ENCODE peak calls at places on chromosomes 1 and 21, in five cellular contexts. O, F, X, V and R are unnamed samples. For H3K79me2, the result is how much of the 10 kb centered on the place peaks cover.

GRCh38 chr1:117275055-117275454 is 64.3 kb upstream of the VTCN1 start:
- DNase-seq in O (no peak), F (no peak), X (no peak), V (no peak), R (no peak)

GRCh38 chr1:11701551-11701961 is 10.0 kb downstream of the DRAXIN start:
- DNase-seq in O (no peak), F (no peak), X (no peak), V (no peak), R (no peak)

GRCh38 chr1:179228783-179229213 is 679 bp downstream of the ABL2 start:
- DNase-seq in O (peak), F (peak), X (no peak), V (peak), R (peak)

GRCh38 chr1:169670836-169671235 is 40.6 kb downstream of the SELL start:
- DNase-seq in O (no peak), F (peak), X (no peak), V (no peak), R (no peak)

GRCh38 chr1:183702087-183702812 is 49.1 kb upstream of the APOBEC4 start:
- DNase-seq in O (no peak), F (no peak), X (peak), V (no peak), R (no peak)

GRCh38 chr1:28208818-28209441 is 23.9 kb downstream of the DNAJC8 start:
- DNase-seq in O (peak), F (peak), X (peak), V (peak), R (peak)

GRCh38 chr1:67801903-67802302 is 31.4 kb downstream of the GNG12 start:
- DNase-seq in O (peak), F (no peak), X (no peak), V (no peak), R (no peak)

GRCh38 chr1:173889885-173890284 is 21.7 kb downstream of the ZBTB37 start:
- DNase-seq in O (no peak), F (no peak), X (no peak), V (no peak), R (no peak)

GRCh38 chr1:43812579-43812978 is 105.2 kb downstream of the ST3GAL3 start:
- DNase-seq in O (no peak), F (no peak), X (no peak), V (no peak), R (no peak)

GRCh38 chr1:7520496-7520895 is 250.6 kb upstream of the VAMP3 start:
- DNase-seq in O (no peak), F (no peak), X (no peak), V (no peak), R (no peak)

GRCh38 chr1:14997646-14998276 is 155.8 kb upstream of the TMEM51 start:
- DNase-seq in O (no peak), F (no peak), X (no peak), V (no peak), R (no peak)

GRCh38 chr1:230274254-230274653 is 151.9 kb downstream of the PGBD5 start:
- DNase-seq in O (no peak), F (peak), X (no peak), V (no peak), R (no peak)

GRCh38 chr1:89865498-89866385 is 44.9 kb downstream of the LRRC8D start:
- DNase-seq in O (peak), F (peak), X (peak), V (peak), R (peak)

GRCh38 chr1:53135735-53136114 is 6.7 kb downstream of the SLC1A7 start:
- DNase-seq in O (peak), F (no peak), X (no peak), V (peak), R (no peak)

GRCh38 chr21:37829447-37829846 is 86.8 kb downstream of the KCNJ6 start:
- DNase-seq in O (peak), F (no peak), X (peak), V (peak), R (peak)

GRCh38 chr1:234538930-234539649 is 60.1 kb upstream of the TARBP1 start:
- DNase-seq in O (no peak), F (no peak), X (peak), V (no peak), R (no peak)

GRCh38 chr1:145799806-145800205 is 24.1 kb downstream of the RNF115 start:
- DNase-seq in O (peak), F (no peak), X (no peak), V (no peak), R (no peak)

GRCh38 chr1:220498188-220498587 is 29.7 kb upstream of the MARK1 start:
- DNase-seq in O (peak), F (no peak), X (peak), V (peak), R (no peak)

GRCh38 chr1:164760585-164760968 is 201.6 kb downstream of the PBX1 start:
- DNase-seq in O (no peak), F (no peak), X (no peak), V (no peak), R (no peak)

GRCh38 chr1:51962486-51963356 is 27.8 kb downstream of the RAB3B start:
- DNase-seq in O (no peak), F (peak), X (no peak), V (no peak), R (no peak)

GRCh38 chr1:110282395-110282794 is 56.8 kb upstream of the RBM15 start:
- DNase-seq in O (no peak), F (no peak), X (no peak), V (no peak), R (no peak)

GRCh38 chr1:22341791-22342605 is 109.7 kb upstream of the ZBTB40 start:
- DNase-seq in O (peak), F (peak), X (no peak), V (peak), R (peak)

GRCh38 chr1:86748622-86749373 is 44.4 kb downstream of the SH3GLB1 start:
- DNase-seq in O (no peak), F (no peak), X (no peak), V (no peak), R (no peak)

GRCh38 chr1:7489586-7489985 is 281.5 kb upstream of the VAMP3 start:
- DNase-seq in O (no peak), F (no peak), X (no peak), V (no peak), R (no peak)

GRCh38 chr1:167175901-167176300 is 44.8 kb upstream of the POU2F1 start:
- DNase-seq in O (peak), F (no peak), X (peak), V (peak), R (no peak)

GRCh38 chr1:177739780-177740179 is 230.1 kb downstream of the SEC16B start:
- DNase-seq in O (no peak), F (no peak), X (no peak), V (no peak), R (no peak)

GRCh38 chr1:236701782-236702181 is 15.5 kb downstream of the ACTN2 start:
- DNase-seq in O (no peak), F (no peak), X (no peak), V (no peak), R (no peak)

GRCh38 chr1:198933506-198933905 is 294.7 kb downstream of the PTPRC start:
- DNase-seq in O (no peak), F (peak), X (no peak), V (no peak), R (no peak)

GRCh38 chr1:9081473-9081872 is 12.0 kb upstream of the SLC2A5 start:
- DNase-seq in O (no peak), F (no peak), X (no peak), V (no peak), R (no peak)

GRCh38 chr21:41164981-41165650 is 2.8 kb upstream of the BACE2 start:
- DNase-seq in O (peak), F (peak), X (peak), V (peak), R (peak)

GRCh38 chr1:184507604-184508289 is 120.9 kb downstream of the C1orf21 start:
- DNase-seq in O (peak), F (peak), X (no peak), V (no peak), R (no peak)

GRCh38 chr1:174659823-174660222 is 212.1 kb downstream of the GPR52 start:
- DNase-seq in O (peak), F (peak), X (peak), V (peak), R (no peak)

GRCh38 chr21:33964706-33965325 is 49.2 kb upstream of the ATP5PO start:
- DNase-seq in O (peak), F (no peak), X (no peak), V (no peak), R (no peak)

GRCh38 chr1:173356211-173356762 is 120.8 kb upstream of the PRDX6 start:
- DNase-seq in O (peak), F (no peak), X (peak), V (no peak), R (no peak)

GRCh38 chr1:189141056-189141455 is 1336.6 kb downstream of the BRINP3 start:
- DNase-seq in O (no peak), F (no peak), X (no peak), V (no peak), R (no peak)

GRCh38 chr1:58573705-58574591 is 3.1 kb downstream of the TACSTD2 start:
- DNase-seq in O (no peak), F (peak), X (peak), V (peak), R (no peak)

GRCh38 chr1:58576727-58577675 is at the start of gene TACSTD2:
- DNase-seq in O (no peak), F (peak), X (peak), V (peak), R (peak)

GRCh38 chr1:58577676-58578073 is 623 bp upstream of the TACSTD2 start:
- DNase-seq in O (no peak), F (peak), X (no peak), V (peak), R (no peak)

GRCh38 chr1:58574816-58575215 is 2.2 kb downstream of the TACSTD2 start:
- DNase-seq in O (no peak), F (peak), X (peak), V (no peak), R (no peak)

GRCh38 chr1:58575831-58576726 is 973 bp downstream of the TACSTD2 start:
- DNase-seq in O (no peak), F (peak), X (peak), V (peak), R (no peak)
- TF ChIP-seq EZH2 in O (no peak), F (peak), X (no peak), V (no peak), R (no peak)

DNA sequence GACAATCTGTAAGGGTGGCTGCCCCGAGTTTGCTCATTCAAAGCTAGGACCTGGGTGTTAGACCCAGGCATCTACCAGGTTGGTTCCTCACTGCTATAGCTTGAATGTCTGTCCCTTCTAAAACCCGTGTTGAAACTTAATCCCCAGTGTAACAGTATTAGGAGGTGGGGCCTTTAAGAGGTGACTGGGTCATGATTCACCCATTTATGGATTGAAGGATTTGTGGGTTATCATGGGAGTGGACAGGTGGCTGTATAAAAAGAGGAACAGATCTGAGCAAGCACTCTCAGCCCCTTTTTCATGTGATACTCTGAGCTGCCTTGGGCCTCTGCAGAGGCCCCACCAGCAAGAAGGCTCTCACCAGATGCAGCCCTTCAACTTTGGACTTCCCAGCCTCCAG is 29.4 kb downstream of the PSMG1 start:
- DNase-seq in O (no peak), F (no peak), X (peak), V (peak), R (no peak)
- H3K27ac ChIP-seq in O (no peak), F (no peak), X (no peak), V (no peak), R (no peak)

GRCh38 chr1:64493864-64494263 is 23.9 kb downstream of the CACHD1 start:
- DNase-seq in O (no peak), F (no peak), X (no peak), V (no peak), R (no peak)
- H3K79me2 ChIP-seq in O (under half), F (under half), X (under half), V (under half), R (half or more)

GRCh38 chr1:197918815-197919522 is 1.8 kb downstream of the LHX9 start:
- DNase-seq in O (no peak), F (peak), X (no peak), V (no peak), R (no peak)

GRCh38 chr1:197920345-197921117 is 3.4 kb downstream of the LHX9 start:
- DNase-seq in O (no peak), F (no peak), X (no peak), V (no peak), R (no peak)

GRCh38 chr1:197921235-197922069 is 4.3 kb downstream of the LHX9 start:
- DNase-seq in O (no peak), F (no peak), X (no peak), V (no peak), R (peak)

GRCh38 chr1:197917813-197918646 is 858 bp downstream of the LHX9 start:
- DNase-seq in O (no peak), F (peak), X (no peak), V (no peak), R (no peak)

GRCh38 chr1:197919523-197920301 is 2.5 kb downstream of the LHX9 start:
- DNase-seq in O (no peak), F (peak), X (no peak), V (no peak), R (no peak)
- TF ChIP-seq EZH2 in O (peak), F (peak), X (peak), V (no peak), R (peak)

GRCh38 chr21:35206141-35207125 is 157.3 kb upstream of the RUNX1 start:
- DNase-seq in O (peak), F (peak), X (peak), V (no peak), R (peak)
- H3K27ac ChIP-seq in O (peak), F (peak), X (peak), V (no peak), R (peak)

GRCh38 chr21:45125347-45125746 is 51.0 kb downstream of the ADARB1 start:
- DNase-seq in O (no peak), F (no peak), X (no peak), V (no peak), R (no peak)

GRCh38 chr21:45123440-45123839 is 49.1 kb downstream of the ADARB1 start:
- DNase-seq in O (no peak), F (no peak), X (no peak), V (no peak), R (no peak)

GRCh38 chr21:45122432-45123132 is 48.2 kb downstream of the ADARB1 start:
- DNase-seq in O (no peak), F (no peak), X (no peak), V (no peak), R (no peak)

GRCh38 chr21:45126085-45126687 is 51.8 kb downstream of the ADARB1 start:
- DNase-seq in O (no peak), F (no peak), X (no peak), V (no peak), R (no peak)

GRCh38 chr21:45124596-45124995 is 50.2 kb downstream of the ADARB1 start:
- DNase-seq in O (no peak), F (no peak), X (no peak), V (no peak), R (no peak)
- H3K79me2 ChIP-seq in O (under half), F (under half), X (under half), V (under half), R (half or more)

GRCh38 chr1:156625436-156626078 is 6.3 kb downstream of the HAPLN2 start:
- DNase-seq in O (peak), F (peak), X (no peak), V (peak), R (peak)

GRCh38 chr1:156624814-156625435 is 5.7 kb downstream of the HAPLN2 start:
- DNase-seq in O (no peak), F (no peak), X (no peak), V (no peak), R (no peak)

GRCh38 chr1:156622581-156623297 is 3.5 kb downstream of the HAPLN2 start:
- DNase-seq in O (no peak), F (no peak), X (no peak), V (no peak), R (no peak)

GRCh38 chr1:156626079-156626438 is 6.8 kb downstream of the HAPLN2 start:
- DNase-seq in O (no peak), F (no peak), X (no peak), V (no peak), R (no peak)

DNA sequence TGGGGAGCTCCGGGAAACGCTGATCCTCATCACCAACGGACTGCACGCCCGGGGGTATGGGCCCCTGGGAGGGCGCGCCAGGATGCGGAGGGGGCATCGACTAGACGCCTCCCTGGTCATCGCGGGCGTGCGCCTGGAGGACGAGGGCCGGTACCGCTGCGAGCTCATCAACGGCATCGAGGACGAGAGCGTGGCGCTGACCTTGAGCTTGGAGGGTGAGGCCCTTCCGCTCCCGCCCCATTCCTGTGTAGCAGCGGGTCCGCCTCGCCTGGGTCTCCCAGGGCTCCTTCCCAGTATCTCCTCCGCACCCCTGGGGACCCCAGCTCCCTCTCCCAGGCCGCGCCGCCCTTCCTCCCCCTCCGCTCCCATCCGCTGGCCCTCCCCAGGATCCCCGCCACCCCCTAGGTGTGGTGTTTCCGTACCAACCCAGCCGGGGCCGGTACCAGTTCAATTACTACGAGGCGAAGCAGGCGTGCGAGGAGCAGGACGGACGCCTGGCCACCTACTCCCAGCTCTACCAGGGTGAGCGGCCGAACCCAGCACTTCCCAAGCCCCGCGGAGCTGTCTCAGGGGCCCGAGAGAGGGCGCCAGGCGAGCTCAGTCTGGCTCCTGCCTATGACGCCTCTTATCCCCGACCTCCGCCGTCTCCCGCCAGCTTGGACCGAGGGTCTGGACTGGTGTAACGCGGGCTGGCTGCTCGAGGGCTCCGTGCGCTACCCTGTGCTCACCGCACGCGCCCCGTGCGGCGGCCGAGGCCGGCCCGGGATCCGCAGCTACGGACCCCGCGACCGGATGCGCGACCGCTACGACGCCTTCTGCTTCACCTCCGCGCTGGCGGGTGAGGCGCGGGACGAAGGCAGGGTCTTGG is 5.0 kb downstream of the HAPLN2 start:
- DNase-seq in O (peak), F (peak), X (peak), V (peak), R (peak)
- TF ChIP-seq EZH2 in O (peak), F (peak), X (peak), V (no peak), R (peak)

GRCh38 chr1:95578462-95578861 is 344.5 kb downstream of the RWDD3 start:
- DNase-seq in O (no peak), F (no peak), X (peak), V (no peak), R (no peak)
- H3K27ac ChIP-seq in O (no peak), F (no peak), X (peak), V (no peak), R (no peak)

GRCh38 chr1:20983297-20983889 is 193.3 kb downstream of the EIF4G3 start:
- DNase-seq in O (no peak), F (no peak), X (no peak), V (peak), R (no peak)

GRCh38 chr1:20993716-20994115 is 183.0 kb downstream of the EIF4G3 start:
- DNase-seq in O (no peak), F (no peak), X (no peak), V (no peak), R (no peak)

GRCh38 chr1:20988943-20989342 is 187.8 kb downstream of the EIF4G3 start:
- DNase-seq in O (no peak), F (no peak), X (no peak), V (no peak), R (no peak)

GRCh38 chr1:20992327-20993056 is 184.2 kb downstream of the EIF4G3 start:
- DNase-seq in O (peak), F (no peak), X (no peak), V (no peak), R (no peak)

GRCh38 chr1:20988030-20988825 is 188.5 kb downstream of the EIF4G3 start:
- DNase-seq in O (peak), F (no peak), X (no peak), V (no peak), R (no peak)
- H3K79me2 ChIP-seq in O (under half), F (under half), X (under half), V (under half), R (under half)